ENCODE peak calls at places on chromosomes 2 and 18, in five cellular contexts. One of them, this sample, is unnamed.

GRCh38 chr18:57956495-57956894 is 87.5 kb upstream of the NEDD4L start:
- DNase-seq in right lobe of liver: no peak
- DNase-seq in GM12864: no peak
- DNase-seq in AG09319: no peak
- DNase-seq in body of pancreas: no peak
- DNase-seq in this sample: no peak

GRCh38 chr18:36942264-36942663 is 113.3 kb downstream of the KIAA1328 start:
- DNase-seq in right lobe of liver: no peak
- DNase-seq in GM12864: peak; percentile 10
- DNase-seq in AG09319: no peak
- DNase-seq in body of pancreas: peak; percentile 12
- DNase-seq in this sample: peak; percentile 38

GRCh38 chr2:127581516-127582490 is 46.3 kb downstream of the MYO7B start:
- DNase-seq in right lobe of liver: no peak
- DNase-seq in GM12864: no peak
- DNase-seq in AG09319: no peak
- DNase-seq in body of pancreas: no peak
- DNase-seq in this sample: no peak

GRCh38 chr2:236241181-236242056 is 22.8 kb downstream of the ASB18 start:
- DNase-seq in right lobe of liver: no peak
- DNase-seq in GM12864: no peak
- DNase-seq in AG09319: no peak
- DNase-seq in body of pancreas: no peak
- DNase-seq in this sample: no peak

GRCh38 chr18:78238404-78239089 is 741.1 kb upstream of the SALL3 start:
- DNase-seq in right lobe of liver: no peak
- DNase-seq in GM12864: no peak
- DNase-seq in AG09319: no peak
- DNase-seq in body of pancreas: no peak
- DNase-seq in this sample: no peak

GRCh38 chr2:195252018-195252417 is 405.0 kb upstream of the SLC39A10 start:
- DNase-seq in right lobe of liver: no peak
- DNase-seq in GM12864: no peak
- DNase-seq in AG09319: no peak
- DNase-seq in body of pancreas: no peak
- DNase-seq in this sample: no peak

GRCh38 chr18:55302337-55302833 is 285.6 kb downstream of the TCF4 start:
- DNase-seq in right lobe of liver: no peak
- DNase-seq in GM12864: no peak
- DNase-seq in AG09319: no peak
- DNase-seq in body of pancreas: no peak
- DNase-seq in this sample: no peak

GRCh38 chr2:23589739-23590138 is 204.8 kb downstream of the KLHL29 start:
- DNase-seq in right lobe of liver: no peak
- DNase-seq in GM12864: no peak
- DNase-seq in AG09319: no peak
- DNase-seq in body of pancreas: no peak
- DNase-seq in this sample: no peak

GRCh38 chr2:9473308-9473984 is 905 bp upstream of the IAH1 start:
- DNase-seq in right lobe of liver: no peak
- DNase-seq in GM12864: no peak
- DNase-seq in AG09319: no peak
- DNase-seq in body of pancreas: peak; percentile 44
- DNase-seq in this sample: peak; percentile 49

GRCh38 chr18:7980661-7981060 is 413.5 kb downstream of the PTPRM start:
- DNase-seq in right lobe of liver: no peak
- DNase-seq in GM12864: no peak
- DNase-seq in AG09319: peak; percentile 4
- DNase-seq in body of pancreas: no peak
- DNase-seq in this sample: no peak

GRCh38 chr2:47636596-47636995 is 146.3 kb upstream of the MSH6 start:
- DNase-seq in right lobe of liver: no peak
- DNase-seq in GM12864: no peak
- DNase-seq in AG09319: no peak
- DNase-seq in body of pancreas: no peak
- DNase-seq in this sample: no peak

GRCh38 chr2:145110668-145111067 is 590.7 kb upstream of the ZEB2 start:
- DNase-seq in right lobe of liver: no peak
- DNase-seq in GM12864: no peak
- DNase-seq in AG09319: no peak
- DNase-seq in body of pancreas: no peak
- DNase-seq in this sample: no peak

GRCh38 chr18:75209952-75210261 is 690 bp upstream of the TSHZ1 start:
- DNase-seq in right lobe of liver: no peak
- DNase-seq in GM12864: no peak
- DNase-seq in AG09319: no peak
- DNase-seq in body of pancreas: no peak
- DNase-seq in this sample: peak; percentile 42

GRCh38 chr2:233034-233433 is 30.8 kb downstream of the SH3YL1 start:
- DNase-seq in right lobe of liver: no peak
- DNase-seq in GM12864: no peak
- DNase-seq in AG09319: no peak
- DNase-seq in body of pancreas: no peak
- DNase-seq in this sample: no peak

GRCh38 chr2:9145109-9145751 is 61.4 kb upstream of the ASAP2 start:
- DNase-seq in right lobe of liver: no peak
- DNase-seq in GM12864: no peak
- DNase-seq in AG09319: peak; percentile 35
- DNase-seq in body of pancreas: no peak
- DNase-seq in this sample: no peak

GRCh38 chr2:127157651-127158460 is 50.9 kb upstream of the BIN1 start:
- DNase-seq in right lobe of liver: no peak
- DNase-seq in GM12864: no peak
- DNase-seq in AG09319: no peak
- DNase-seq in body of pancreas: no peak
- DNase-seq in this sample: no peak

GRCh38 chr2:130762910-130763385 is 7.6 kb downstream of the AMER3 start:
- DNase-seq in right lobe of liver: no peak
- DNase-seq in GM12864: no peak
- DNase-seq in AG09319: no peak
- DNase-seq in body of pancreas: no peak
- DNase-seq in this sample: no peak

GRCh38 chr2:201758229-201758628 is 22.5 kb downstream of the ALS2 start:
- DNase-seq in right lobe of liver: no peak
- DNase-seq in GM12864: no peak
- DNase-seq in AG09319: no peak
- DNase-seq in body of pancreas: no peak
- DNase-seq in this sample: no peak

GRCh38 chr2:50840346-50841124 is 191.4 kb downstream of the NRXN1 start:
- DNase-seq in right lobe of liver: no peak
- DNase-seq in GM12864: no peak
- DNase-seq in AG09319: no peak
- DNase-seq in body of pancreas: no peak
- DNase-seq in this sample: no peak

GRCh38 chr2:216777637-216778273 is 82.1 kb downstream of the TNP1 start:
- DNase-seq in right lobe of liver: no peak
- DNase-seq in GM12864: peak; percentile 21
- DNase-seq in AG09319: no peak
- DNase-seq in body of pancreas: peak; percentile 15
- DNase-seq in this sample: peak; percentile 71

GRCh38 chr2:215556979-215557378 is 121.1 kb upstream of the FN1 start:
- DNase-seq in right lobe of liver: no peak
- DNase-seq in GM12864: no peak
- DNase-seq in AG09319: no peak
- DNase-seq in body of pancreas: no peak
- DNase-seq in this sample: no peak

GRCh38 chr2:215554689-215555088 is 118.8 kb upstream of the FN1 start:
- DNase-seq in right lobe of liver: no peak
- DNase-seq in GM12864: no peak
- DNase-seq in AG09319: no peak
- DNase-seq in body of pancreas: no peak
- DNase-seq in this sample: no peak

GRCh38 chr2:215552144-215552580 is 116.3 kb upstream of the FN1 start:
- DNase-seq in right lobe of liver: no peak
- DNase-seq in GM12864: no peak
- DNase-seq in AG09319: no peak
- DNase-seq in body of pancreas: no peak
- DNase-seq in this sample: no peak

GRCh38 chr2:215550331-215550730 is 114.5 kb upstream of the FN1 start:
- DNase-seq in right lobe of liver: no peak
- DNase-seq in GM12864: no peak
- DNase-seq in AG09319: no peak
- DNase-seq in body of pancreas: no peak
- DNase-seq in this sample: no peak

DNA sequence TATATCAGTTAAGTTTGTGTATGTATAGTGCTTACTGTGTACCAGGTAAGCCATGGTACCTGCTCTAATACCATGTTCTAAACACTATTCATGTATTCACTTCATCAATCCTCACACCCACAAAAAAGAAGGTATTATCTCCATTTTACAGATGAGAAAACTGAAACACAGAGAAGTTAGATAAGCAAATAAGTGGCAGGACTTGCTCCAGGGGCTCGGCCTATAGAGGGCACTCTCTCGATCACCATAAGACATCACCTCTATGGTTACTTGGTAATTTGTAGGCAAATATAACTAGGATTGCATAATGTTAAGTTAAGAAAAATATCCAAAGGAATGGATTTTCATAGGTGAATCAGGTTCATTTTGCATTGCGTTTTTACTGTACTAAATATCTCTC is 118.1 kb upstream of the FN1 start:
- DNase-seq in right lobe of liver: no peak
- DNase-seq in GM12864: no peak
- DNase-seq in AG09319: no peak
- DNase-seq in body of pancreas: no peak
- DNase-seq in this sample: peak; percentile 10
- TF ChIP-seq CTCF in right lobe of liver: no peak
- TF ChIP-seq CTCF in GM12864: peak; percentile 51
- TF ChIP-seq CTCF in AG09319: no peak
- TF ChIP-seq CTCF in body of pancreas: no peak
- TF ChIP-seq CTCF in this sample: peak; percentile 33

GRCh38 chr2:110679337-110679707 is 1.5 kb upstream of the BUB1 start:
- DNase-seq in right lobe of liver: no peak
- DNase-seq in GM12864: no peak
- DNase-seq in AG09319: no peak
- DNase-seq in body of pancreas: no peak
- DNase-seq in this sample: no peak
- TF ChIP-seq CTCF in right lobe of liver: no peak
- TF ChIP-seq CTCF in GM12864: no peak
- TF ChIP-seq CTCF in AG09319: no peak
- TF ChIP-seq CTCF in body of pancreas: no peak
- TF ChIP-seq CTCF in this sample: no peak

DNA sequence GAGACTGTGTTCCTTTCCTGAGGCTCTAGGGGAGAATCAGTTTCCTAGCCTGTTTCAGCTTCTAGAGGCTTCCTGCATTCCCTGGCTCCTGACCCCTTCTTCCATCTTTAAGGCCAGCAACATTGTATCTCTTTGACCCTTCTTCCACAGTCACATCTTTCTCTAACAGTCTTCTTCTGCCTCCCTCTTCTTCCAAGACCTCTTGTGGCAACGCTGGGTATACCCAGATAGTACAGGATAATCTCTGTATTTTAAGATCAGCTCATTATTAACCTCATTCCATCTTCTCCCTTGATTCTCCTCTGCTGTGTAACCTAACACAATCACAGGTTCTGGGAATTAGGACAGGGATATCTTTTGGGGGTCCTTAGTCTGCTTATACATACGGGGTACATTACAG is 8.9 kb upstream of the MYL12A start:
- DNase-seq in right lobe of liver: no peak
- DNase-seq in GM12864: no peak
- DNase-seq in AG09319: no peak
- DNase-seq in body of pancreas: no peak
- DNase-seq in this sample: no peak
- TF ChIP-seq CTCF in right lobe of liver: no peak
- TF ChIP-seq CTCF in GM12864: peak; percentile 2
- TF ChIP-seq CTCF in AG09319: no peak
- TF ChIP-seq CTCF in body of pancreas: no peak
- TF ChIP-seq CTCF in this sample: no peak

DNA sequence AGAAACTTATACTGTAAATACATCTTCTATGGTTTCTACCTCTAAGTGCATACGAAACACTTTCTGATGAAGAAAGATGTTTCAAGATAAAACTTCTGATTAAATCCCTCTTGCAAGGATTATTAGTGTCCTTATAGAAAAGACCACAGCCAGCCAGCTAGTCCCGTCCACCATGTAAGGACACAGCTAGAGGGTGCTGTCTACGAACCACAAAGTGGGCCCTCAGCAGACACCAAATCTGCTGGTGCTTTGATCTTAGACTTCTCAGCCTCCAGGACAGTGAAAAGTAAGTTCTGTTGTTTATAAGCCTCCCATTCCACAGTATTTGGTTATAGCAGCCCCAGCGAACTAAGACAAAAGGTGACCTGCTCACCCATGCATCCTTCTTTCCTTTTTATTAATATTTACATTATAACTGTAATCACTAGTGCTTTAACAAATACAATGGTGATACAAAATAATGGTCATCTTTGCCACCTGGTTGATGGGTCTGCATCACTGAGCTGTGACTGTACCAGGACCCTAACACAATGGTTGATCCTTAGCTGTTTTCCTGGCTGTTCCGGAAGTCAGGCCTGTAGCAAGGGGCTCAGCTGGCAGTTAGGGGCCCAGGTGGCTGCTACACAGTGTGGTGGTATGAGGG is 108.4 kb upstream of the SMAD7 start:
- DNase-seq in right lobe of liver: no peak
- DNase-seq in GM12864: no peak
- DNase-seq in AG09319: no peak
- DNase-seq in body of pancreas: no peak
- DNase-seq in this sample: no peak
- TF ChIP-seq CTCF in right lobe of liver: no peak
- TF ChIP-seq CTCF in GM12864: no peak
- TF ChIP-seq CTCF in AG09319: peak; percentile 7
- TF ChIP-seq CTCF in body of pancreas: no peak
- TF ChIP-seq CTCF in this sample: peak; percentile 20

DNA sequence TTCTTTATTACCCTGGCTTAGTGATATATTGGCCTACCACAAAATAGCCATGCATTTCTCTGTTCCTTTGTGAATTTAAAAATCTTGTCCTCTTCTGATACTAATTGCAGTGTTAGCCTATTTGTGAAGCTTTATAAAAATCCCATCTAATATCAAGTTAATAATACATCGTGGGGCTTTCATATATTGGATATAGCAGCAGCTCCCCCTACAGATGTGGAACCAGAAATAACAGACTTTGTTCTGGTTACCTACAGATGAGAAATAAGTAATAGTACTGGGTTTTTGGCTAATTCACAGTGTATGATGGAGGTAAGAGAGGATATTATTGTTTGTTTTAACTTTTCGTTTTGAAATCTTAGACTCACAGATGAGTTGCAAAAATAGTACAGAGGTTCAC is 1661.7 kb upstream of the PIK3C3 start:
- DNase-seq in right lobe of liver: no peak
- DNase-seq in GM12864: no peak
- DNase-seq in AG09319: no peak
- DNase-seq in body of pancreas: no peak
- DNase-seq in this sample: no peak
- TF ChIP-seq CTCF in right lobe of liver: no peak
- TF ChIP-seq CTCF in GM12864: no peak
- TF ChIP-seq CTCF in AG09319: no peak
- TF ChIP-seq CTCF in body of pancreas: no peak
- TF ChIP-seq CTCF in this sample: no peak